ENCODE peak calls at places on chromosomes 5 and 9, in four cellular contexts. One of them, this sample, is unnamed.

GRCh38 chr9:79671558-79671957 is 99.8 kb downstream of the TLE4 start:
- DNase-seq in testis: no peak
- DNase-seq in HuH-7: no peak
- DNase-seq in NCI-H2107: no peak
- DNase-seq in this sample: no peak

GRCh38 chr9:105854056-105854782 is 159.9 kb downstream of the TMEM38B start:
- DNase-seq in testis: no peak
- DNase-seq in HuH-7: no peak
- DNase-seq in NCI-H2107: no peak
- DNase-seq in this sample: no peak

GRCh38 chr5:154412316-154412715 is 33.5 kb upstream of the SAP30L start:
- DNase-seq in testis: no peak
- DNase-seq in HuH-7: no peak
- DNase-seq in NCI-H2107: no peak
- DNase-seq in this sample: no peak

GRCh38 chr5:31235381-31235780 is 41.9 kb downstream of the CDH6 start:
- DNase-seq in testis: no peak
- DNase-seq in HuH-7: no peak
- DNase-seq in NCI-H2107: no peak
- DNase-seq in this sample: no peak

GRCh38 chr5:159539678-159540077 is 209.4 kb upstream of the IL12B start:
- DNase-seq in testis: no peak
- DNase-seq in HuH-7: no peak
- DNase-seq in NCI-H2107: no peak
- DNase-seq in this sample: no peak

GRCh38 chr9:127519301-127520166 is 68.2 kb downstream of the LRSAM1 start:
- DNase-seq in testis: no peak
- DNase-seq in HuH-7: no peak
- DNase-seq in NCI-H2107: no peak
- DNase-seq in this sample: no peak

GRCh38 chr9:89877051-89878002 is 272.5 kb downstream of the GADD45G start:
- DNase-seq in testis: peak; percentile 59
- DNase-seq in HuH-7: no peak
- DNase-seq in NCI-H2107: no peak
- DNase-seq in this sample: no peak

GRCh38 chr9:121557581-121558422 is 58.2 kb upstream of the GGTA1 start:
- DNase-seq in testis: peak; percentile 53
- DNase-seq in HuH-7: no peak
- DNase-seq in NCI-H2107: peak; percentile 13
- DNase-seq in this sample: peak; percentile 81

GRCh38 chr5:176850371-176851245 is 40.2 kb downstream of the UNC5A start:
- DNase-seq in testis: no peak
- DNase-seq in HuH-7: no peak
- DNase-seq in NCI-H2107: no peak
- DNase-seq in this sample: no peak

GRCh38 chr5:14681236-14681752 is 16.8 kb downstream of the OTULIN start:
- DNase-seq in testis: peak; percentile 36
- DNase-seq in HuH-7: no peak
- DNase-seq in NCI-H2107: no peak
- DNase-seq in this sample: no peak